ENCODE peak calls at places on chromosomes 13 and 19, in four cellular contexts. V is neural progenitor cell, D is ascending aorta, N is astrocyte of the cerebellum. G is an unnamed sample.

GRCh38 chr13:51688937-51689336 is 104.7 kb downstream of the WDFY2 start:
- DNase-seq in V (no peak), D (no peak), N (no peak), G (no peak)

GRCh38 chr13:80359459-80360297 is 18.8 kb upstream of the SPRY2 start:
- DNase-seq in V (peak), D (no peak), N (no peak), G (no peak)

GRCh38 chr19:16342002-16342715 is 17.5 kb downstream of the KLF2 start:
- DNase-seq in V (no peak), D (no peak), N (no peak), G (no peak)

GRCh38 chr13:98513837-98514236 is 63.1 kb downstream of the STK24 start:
- DNase-seq in V (no peak), D (no peak), N (no peak), G (no peak)

GRCh38 chr13:110014719-110015118 is 228.3 kb upstream of the IRS2 start:
- DNase-seq in V (no peak), D (no peak), N (no peak), G (no peak)

GRCh38 chr19:46975918-46976782 is 43.5 kb upstream of the NPAS1 start:
- DNase-seq in V (peak), D (peak), N (peak), G (no peak)

GRCh38 chr19:28377077-28377476 is 835.9 kb downstream of the UQCRFS1 start:
- DNase-seq in V (peak), D (no peak), N (no peak), G (no peak)

GRCh38 chr13:110161112-110161897 is 145.7 kb downstream of the COL4A1 start:
- DNase-seq in V (no peak), D (no peak), N (no peak), G (no peak)

GRCh38 chr13:98476106-98476505 is 100.8 kb downstream of the STK24 start:
- DNase-seq in V (peak), D (no peak), N (no peak), G (no peak)

GRCh38 chr13:101612736-101613135 is 160.3 kb downstream of the ITGBL1 start:
- DNase-seq in V (no peak), D (no peak), N (no peak), G (no peak)

GRCh38 chr19:15331419-15332310 is 674 bp downstream of the BRD4 start:
- DNase-seq in V (peak), D (no peak), N (no peak), G (no peak)

GRCh38 chr19:51607077-51607476 is 23.1 kb downstream of the SIGLEC5 start:
- DNase-seq in V (no peak), D (no peak), N (no peak), G (no peak)

GRCh38 chr19:29367701-29368306 is 154.9 kb upstream of the UQCRFS1 start:
- DNase-seq in V (no peak), D (no peak), N (no peak), G (no peak)

GRCh38 chr13:110108348-110109139 is 198.4 kb downstream of the COL4A1 start:
- DNase-seq in V (peak), D (no peak), N (peak), G (peak)

GRCh38 chr19:48745208-48745995 is 1.3 kb downstream of the IZUMO1 start:
- DNase-seq in V (peak), D (no peak), N (peak), G (no peak)

GRCh38 chr13:95707035-95707434 is 30.1 kb downstream of the DNAJC3 start:
- DNase-seq in V (no peak), D (no peak), N (no peak), G (no peak)

GRCh38 chr13:44810067-44810840 is 179.0 kb downstream of the NUFIP1 start:
- DNase-seq in V (no peak), D (no peak), N (no peak), G (no peak)

GRCh38 chr13:79124183-79124582 is 281.9 kb downstream of the RBM26 start:
- DNase-seq in V (no peak), D (no peak), N (no peak), G (no peak)

GRCh38 chr19:15249912-15250634 is 17.8 kb upstream of the EPHX3 start:
- DNase-seq in V (peak), D (no peak), N (peak), G (no peak)

GRCh38 chr13:33109319-33109718 is 93.1 kb downstream of the KL start:
- DNase-seq in V (no peak), D (no peak), N (no peak), G (no peak)

GRCh38 chr19:6216996-6217751 is 62.6 kb downstream of the MLLT1 start:
- DNase-seq in V (peak), D (no peak), N (no peak), G (no peak)

GRCh38 chr13:73465629-73465974 is 406.8 kb downstream of the KLF5 start:
- DNase-seq in V (no peak), D (no peak), N (no peak), G (no peak)

GRCh38 chr19:11264452-11265176 is 2.3 kb upstream of the DOCK6 start:
- DNase-seq in V (no peak), D (no peak), N (no peak), G (no peak)

GRCh38 chr13:111382411-111382810 is 62.0 kb downstream of the TEX29 start:
- DNase-seq in V (no peak), D (no peak), N (no peak), G (no peak)

GRCh38 chr19:22052644-22053013 is 345 bp downstream of the ZNF257 start:
- DNase-seq in V (no peak), D (no peak), N (no peak), G (no peak)

GRCh38 chr13:28035146-28035782 is 46.8 kb upstream of the URAD start:
- DNase-seq in V (no peak), D (no peak), N (no peak), G (no peak)

GRCh38 chr13:66424417-66424816 is 805.7 kb downstream of the PCDH9 start:
- DNase-seq in V (no peak), D (no peak), N (peak), G (no peak)

GRCh38 chr19:33868076-33868735 is 71.5 kb downstream of the KCTD15 start:
- DNase-seq in V (no peak), D (no peak), N (no peak), G (no peak)

GRCh38 chr13:36297600-36298338 is at the start of gene CCDC169:
- DNase-seq in V (peak), D (no peak), N (peak), G (no peak)

GRCh38 chr19:52963229-52963760 is 614 bp upstream of the ZNF816 start:
- DNase-seq in V (peak), D (no peak), N (no peak), G (no peak)

GRCh38 chr13:85512421-85512820 is 286.8 kb downstream of the SLITRK6 start:
- DNase-seq in V (no peak), D (no peak), N (no peak), G (no peak)

GRCh38 chr13:41356788-41357187 is 45.7 kb downstream of the NAA16 start:
- DNase-seq in V (no peak), D (no peak), N (no peak), G (no peak)

GRCh38 chr19:16470911-16471811 is 609 bp downstream of the EPS15L1 start:
- DNase-seq in V (peak), D (no peak), N (no peak), G (no peak)

GRCh38 chr13:27359203-27359821 is 65.1 kb upstream of the GTF3A start:
- DNase-seq in V (peak), D (no peak), N (peak), G (no peak)

GRCh38 chr19:19305066-19305465 is 15.2 kb downstream of the SUGP1 start:
- DNase-seq in V (no peak), D (no peak), N (no peak), G (no peak)

DNA sequence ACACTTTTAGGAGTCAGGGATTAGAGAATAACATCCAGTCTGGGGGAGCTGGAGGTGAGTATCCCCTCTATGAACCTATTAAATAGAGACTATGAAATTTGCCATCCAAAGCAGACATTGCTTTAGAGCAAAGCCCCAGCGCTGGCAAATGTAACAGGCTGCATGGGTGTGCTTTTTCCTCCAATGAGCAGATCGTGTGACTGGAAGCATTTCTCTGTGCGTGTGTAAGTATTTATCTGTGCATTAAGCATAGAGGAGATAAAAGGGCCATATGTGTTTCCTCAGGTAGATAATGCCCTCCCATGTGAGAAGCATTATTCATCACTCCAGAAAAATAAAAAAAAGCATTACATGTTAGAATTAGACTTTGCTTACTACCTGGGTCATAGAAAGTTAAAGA is 924 bp downstream of the TNFSF13B start:
- DNase-seq in V (no peak), D (no peak), N (no peak), G (no peak)
- H3K4me3 ChIP-seq in V (no peak), D (peak), N (no peak), G (no peak)

GRCh38 chr19:4186087-4186993 is 3.9 kb downstream of the ANKRD24 start:
- DNase-seq in V (peak), D (no peak), N (peak), G (peak)
- TF ChIP-seq CTCF in V (peak), D (no peak), N (peak), G (peak)

GRCh38 chr19:18023596-18024212 is 15.7 kb downstream of the ARRDC2 start:
- DNase-seq in V (no peak), D (peak), N (no peak), G (no peak)
- H3K4me3 ChIP-seq in V (no peak), D (no peak), N (no peak), G (no peak)

DNA sequence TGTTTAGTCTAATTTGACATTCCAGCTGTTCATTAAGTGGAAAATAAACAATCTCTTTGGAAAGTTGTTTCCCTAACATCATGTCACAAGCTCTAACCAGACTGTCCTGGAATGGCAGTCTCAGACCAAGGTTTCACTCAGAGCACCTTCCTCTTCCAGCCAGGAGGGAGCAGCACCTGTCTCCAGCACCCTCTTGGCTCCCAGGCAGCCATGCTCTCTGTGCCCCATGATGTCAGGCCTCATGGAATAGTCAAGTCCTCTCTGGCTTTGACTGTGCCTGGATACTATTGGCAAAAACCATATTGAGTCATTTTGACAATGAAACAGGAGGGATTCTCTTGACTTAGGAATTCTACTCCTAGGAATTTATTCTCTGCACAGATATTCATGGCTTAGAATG is 171.4 kb downstream of the OXGR1 start:
- DNase-seq in V (peak), D (no peak), N (no peak), G (no peak)
- TF ChIP-seq CTCF in V (peak), D (no peak), N (peak), G (no peak)

GRCh38 chr13:113751491-113751890 is 7.5 kb upstream of the TMEM255B start:
- DNase-seq in V (no peak), D (no peak), N (no peak), G (no peak)
- H3K4me3 ChIP-seq in V (no peak), D (no peak), N (no peak), G (no peak)

GRCh38 chr19:36418287-36419001 is at the start of gene ZFP82:
- DNase-seq in V (peak), D (peak), N (peak), G (peak)
- TF ChIP-seq CTCF in V (no peak), D (no peak), N (no peak), G (no peak)

G was measured in HFF-Myc.